ENCODE peak calls at places on chromosome 22, in six cellular contexts. One of them, this sample, is unnamed.

GRCh38 chr22:17501679-17502285 is 61.5 kb upstream of the SLC25A18 start:
- DNase-seq in A549: peak
- DNase-seq in K562: peak
- DNase-seq in HepG2: peak
- DNase-seq in SK-N-SH: peak
- DNase-seq in GM12878: peak
- DNase-seq in this sample: peak

GRCh38 chr22:39522567-39523300 is 2.4 kb downstream of the ATF4 start:
- DNase-seq in K562: no peak
- DNase-seq in A549: peak
- DNase-seq in HepG2: no peak
- DNase-seq in GM12878: no peak
- DNase-seq in SK-N-SH: peak
- DNase-seq in this sample: no peak

GRCh38 chr22:31329029-31329428 is 17.1 kb downstream of the PATZ1 start:
- DNase-seq in GM12878: no peak
- DNase-seq in A549: no peak
- DNase-seq in HepG2: no peak
- DNase-seq in SK-N-SH: no peak
- DNase-seq in K562: no peak
- DNase-seq in this sample: no peak

GRCh38 chr22:28799125-28799833 is 1.1 kb downstream of the XBP1 start:
- DNase-seq in GM12878: no peak
- DNase-seq in K562: peak
- DNase-seq in SK-N-SH: peak
- DNase-seq in A549: peak
- DNase-seq in HepG2: peak
- DNase-seq in this sample: peak

GRCh38 chr22:45097061-45097460 is 66.7 kb upstream of the NUP50 start:
- DNase-seq in HepG2: no peak
- DNase-seq in GM12878: no peak
- DNase-seq in K562: no peak
- DNase-seq in A549: no peak
- DNase-seq in SK-N-SH: no peak
- DNase-seq in this sample: no peak

GRCh38 chr22:28435271-28435825 is 244.3 kb downstream of the TTC28 start:
- DNase-seq in A549: no peak
- DNase-seq in GM12878: no peak
- DNase-seq in SK-N-SH: no peak
- DNase-seq in HepG2: no peak
- DNase-seq in K562: no peak
- DNase-seq in this sample: no peak

GRCh38 chr22:33116846-33117547 is 58.8 kb upstream of the SYN3 start:
- DNase-seq in SK-N-SH: no peak
- DNase-seq in K562: no peak
- DNase-seq in A549: no peak
- DNase-seq in GM12878: no peak
- DNase-seq in HepG2: no peak
- DNase-seq in this sample: no peak

GRCh38 chr22:30351226-30351625 is 5.5 kb downstream of the SF3A1 start:
- DNase-seq in HepG2: no peak
- DNase-seq in A549: no peak
- DNase-seq in K562: no peak
- DNase-seq in GM12878: no peak
- DNase-seq in SK-N-SH: no peak
- DNase-seq in this sample: no peak

GRCh38 chr22:43541462-43542407 is 129.9 kb downstream of the MPPED1 start:
- DNase-seq in A549: no peak
- DNase-seq in K562: no peak
- DNase-seq in GM12878: no peak
- DNase-seq in HepG2: no peak
- DNase-seq in SK-N-SH: no peak
- DNase-seq in this sample: no peak

GRCh38 chr22:17281026-17281809 is 62.0 kb upstream of the ADA2 start:
- DNase-seq in GM12878: no peak
- DNase-seq in HepG2: no peak
- DNase-seq in SK-N-SH: no peak
- DNase-seq in A549: no peak
- DNase-seq in K562: no peak
- DNase-seq in this sample: no peak

GRCh38 chr22:44381761-44382454 is 69.2 kb upstream of the SHISAL1 start:
- DNase-seq in SK-N-SH: no peak
- DNase-seq in K562: no peak
- DNase-seq in A549: no peak
- DNase-seq in HepG2: no peak
- DNase-seq in GM12878: no peak
- DNase-seq in this sample: no peak

GRCh38 chr22:45777852-45778172 is 106.2 kb downstream of the ATXN10 start:
- DNase-seq in A549: no peak
- DNase-seq in SK-N-SH: no peak
- DNase-seq in HepG2: no peak
- DNase-seq in K562: no peak
- DNase-seq in GM12878: no peak
- DNase-seq in this sample: no peak

GRCh38 chr22:34379825-34380224 is 459.5 kb upstream of the LARGE1 start:
- DNase-seq in GM12878: no peak
- DNase-seq in HepG2: no peak
- DNase-seq in K562: no peak
- DNase-seq in A549: no peak
- DNase-seq in SK-N-SH: no peak
- DNase-seq in this sample: no peak

GRCh38 chr22:30615543-30615954 is 8.6 kb downstream of the TCN2 start:
- DNase-seq in A549: no peak
- DNase-seq in GM12878: no peak
- DNase-seq in HepG2: no peak
- DNase-seq in SK-N-SH: no peak
- DNase-seq in K562: no peak
- DNase-seq in this sample: no peak

GRCh38 chr22:30925667-30926066 is 42.9 kb downstream of the MORC2 start:
- DNase-seq in A549: no peak
- DNase-seq in K562: no peak
- DNase-seq in GM12878: no peak
- DNase-seq in SK-N-SH: no peak
- DNase-seq in HepG2: no peak
- DNase-seq in this sample: no peak

GRCh38 chr22:19143967-19144400 is 467 bp downstream of the ESS2 start:
- DNase-seq in SK-N-SH: no peak
- DNase-seq in K562: peak
- DNase-seq in GM12878: no peak
- DNase-seq in HepG2: no peak
- DNase-seq in A549: no peak
- DNase-seq in this sample: no peak

GRCh38 chr22:39421691-39422090 is 22.1 kb downstream of the TAB1 start:
- DNase-seq in K562: no peak
- DNase-seq in SK-N-SH: no peak
- DNase-seq in GM12878: no peak
- DNase-seq in A549: no peak
- DNase-seq in HepG2: no peak
- DNase-seq in this sample: no peak

GRCh38 chr22:24728790-24729637 is 45.5 kb downstream of the PIWIL3 start:
- DNase-seq in K562: peak
- DNase-seq in SK-N-SH: peak
- DNase-seq in A549: no peak
- DNase-seq in HepG2: peak
- DNase-seq in GM12878: no peak
- DNase-seq in this sample: no peak

GRCh38 chr22:30116362-30117117 is 36.3 kb downstream of the HORMAD2 start:
- DNase-seq in GM12878: no peak
- DNase-seq in A549: no peak
- DNase-seq in K562: no peak
- DNase-seq in SK-N-SH: no peak
- DNase-seq in HepG2: peak
- DNase-seq in this sample: no peak

GRCh38 chr22:27991586-27992293 is 72.7 kb upstream of the PITPNB start:
- DNase-seq in SK-N-SH: no peak
- DNase-seq in A549: no peak
- DNase-seq in HepG2: no peak
- DNase-seq in GM12878: no peak
- DNase-seq in K562: no peak
- DNase-seq in this sample: no peak

GRCh38 chr22:31229402-31230140 is 17.5 kb downstream of the LIMK2 start:
- DNase-seq in K562: no peak
- DNase-seq in HepG2: no peak
- DNase-seq in A549: no peak
- DNase-seq in SK-N-SH: peak
- DNase-seq in GM12878: no peak
- DNase-seq in this sample: no peak

GRCh38 chr22:23072035-23072910 is 2.0 kb downstream of the GNAZ start:
- DNase-seq in K562: no peak
- DNase-seq in A549: no peak
- DNase-seq in HepG2: no peak
- DNase-seq in SK-N-SH: no peak
- DNase-seq in GM12878: no peak
- DNase-seq in this sample: no peak

GRCh38 chr22:23068832-23069385 is 1.4 kb upstream of the GNAZ start:
- DNase-seq in A549: no peak
- DNase-seq in K562: no peak
- DNase-seq in HepG2: no peak
- DNase-seq in GM12878: no peak
- DNase-seq in SK-N-SH: no peak
- DNase-seq in this sample: no peak

GRCh38 chr22:23069502-23070357 is 589 bp upstream of the GNAZ start:
- DNase-seq in GM12878: peak
- DNase-seq in K562: peak
- DNase-seq in A549: peak
- DNase-seq in HepG2: peak
- DNase-seq in SK-N-SH: peak
- DNase-seq in this sample: peak

GRCh38 chr22:23071163-23072034 is 1.1 kb downstream of the GNAZ start:
- DNase-seq in GM12878: no peak
- DNase-seq in K562: peak
- DNase-seq in HepG2: no peak
- DNase-seq in A549: no peak
- DNase-seq in SK-N-SH: peak
- DNase-seq in this sample: no peak

GRCh38 chr22:23070418-23071162 is at the start of gene GNAZ:
- DNase-seq in SK-N-SH: peak
- DNase-seq in GM12878: no peak
- DNase-seq in A549: peak
- DNase-seq in K562: no peak
- DNase-seq in HepG2: no peak
- DNase-seq in this sample: no peak
- TF ChIP-seq REST in SK-N-SH: no peak
- TF ChIP-seq REST in GM12878: no peak
- TF ChIP-seq REST in A549: no peak
- TF ChIP-seq REST in K562: no peak
- TF ChIP-seq REST in HepG2: no peak
- TF ChIP-seq REST in this sample: no peak

GRCh38 chr22:26593763-26594162 is 3.8 kb upstream of the TPST2 start:
- DNase-seq in HepG2: no peak
- DNase-seq in GM12878: no peak
- DNase-seq in SK-N-SH: no peak
- DNase-seq in A549: no peak
- DNase-seq in K562: no peak
- DNase-seq in this sample: no peak

GRCh38 chr22:26597480-26597879 is 7.5 kb upstream of the TPST2 start:
- DNase-seq in A549: no peak
- DNase-seq in K562: no peak
- DNase-seq in GM12878: no peak
- DNase-seq in HepG2: no peak
- DNase-seq in SK-N-SH: no peak
- DNase-seq in this sample: no peak

GRCh38 chr22:26599505-26599904 is 9.6 kb upstream of the TPST2 start:
- DNase-seq in K562: no peak
- DNase-seq in HepG2: no peak
- DNase-seq in A549: no peak
- DNase-seq in SK-N-SH: peak
- DNase-seq in GM12878: no peak
- DNase-seq in this sample: no peak

GRCh38 chr22:26592368-26593015 is 2.6 kb upstream of the TPST2 start:
- DNase-seq in GM12878: peak
- DNase-seq in HepG2: no peak
- DNase-seq in K562: no peak
- DNase-seq in SK-N-SH: no peak
- DNase-seq in A549: no peak
- DNase-seq in this sample: no peak

DNA sequence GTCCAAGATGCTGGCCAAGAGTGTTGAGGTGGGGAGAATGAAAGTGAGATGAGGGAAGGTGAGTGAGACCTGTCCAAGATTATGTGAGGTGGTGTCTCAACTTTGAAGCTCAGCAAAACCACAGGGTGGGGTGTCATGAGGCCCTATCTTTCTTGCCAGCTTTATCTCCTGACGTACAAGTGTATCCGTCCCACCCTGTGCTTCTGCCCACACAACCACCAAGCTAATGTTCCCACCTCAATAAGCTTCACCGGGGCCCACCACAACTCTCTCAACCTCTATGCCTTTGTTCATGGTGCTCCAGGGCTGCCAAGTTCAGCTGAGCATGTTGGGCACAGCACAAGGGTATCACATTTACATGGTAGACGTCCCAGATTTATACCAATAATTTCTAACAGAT is 7.1 kb upstream of the TPST2 start:
- DNase-seq in SK-N-SH: no peak
- DNase-seq in K562: peak
- DNase-seq in HepG2: no peak
- DNase-seq in GM12878: no peak
- DNase-seq in A549: no peak
- DNase-seq in this sample: no peak
- TF ChIP-seq REST in SK-N-SH: no peak
- TF ChIP-seq REST in K562: no peak
- TF ChIP-seq REST in HepG2: no peak
- TF ChIP-seq REST in GM12878: no peak
- TF ChIP-seq REST in A549: no peak
- TF ChIP-seq REST in this sample: no peak

GRCh38 chr22:48919851-48920589 is 907.7 kb downstream of the BRD1 start:
- DNase-seq in GM12878: no peak
- DNase-seq in SK-N-SH: no peak
- DNase-seq in HepG2: no peak
- DNase-seq in K562: no peak
- DNase-seq in A549: no peak
- DNase-seq in this sample: no peak
- TF ChIP-seq REST in GM12878: no peak
- TF ChIP-seq REST in SK-N-SH: no peak
- TF ChIP-seq REST in HepG2: no peak
- TF ChIP-seq REST in K562: no peak
- TF ChIP-seq REST in A549: no peak
- TF ChIP-seq REST in this sample: no peak

DNA sequence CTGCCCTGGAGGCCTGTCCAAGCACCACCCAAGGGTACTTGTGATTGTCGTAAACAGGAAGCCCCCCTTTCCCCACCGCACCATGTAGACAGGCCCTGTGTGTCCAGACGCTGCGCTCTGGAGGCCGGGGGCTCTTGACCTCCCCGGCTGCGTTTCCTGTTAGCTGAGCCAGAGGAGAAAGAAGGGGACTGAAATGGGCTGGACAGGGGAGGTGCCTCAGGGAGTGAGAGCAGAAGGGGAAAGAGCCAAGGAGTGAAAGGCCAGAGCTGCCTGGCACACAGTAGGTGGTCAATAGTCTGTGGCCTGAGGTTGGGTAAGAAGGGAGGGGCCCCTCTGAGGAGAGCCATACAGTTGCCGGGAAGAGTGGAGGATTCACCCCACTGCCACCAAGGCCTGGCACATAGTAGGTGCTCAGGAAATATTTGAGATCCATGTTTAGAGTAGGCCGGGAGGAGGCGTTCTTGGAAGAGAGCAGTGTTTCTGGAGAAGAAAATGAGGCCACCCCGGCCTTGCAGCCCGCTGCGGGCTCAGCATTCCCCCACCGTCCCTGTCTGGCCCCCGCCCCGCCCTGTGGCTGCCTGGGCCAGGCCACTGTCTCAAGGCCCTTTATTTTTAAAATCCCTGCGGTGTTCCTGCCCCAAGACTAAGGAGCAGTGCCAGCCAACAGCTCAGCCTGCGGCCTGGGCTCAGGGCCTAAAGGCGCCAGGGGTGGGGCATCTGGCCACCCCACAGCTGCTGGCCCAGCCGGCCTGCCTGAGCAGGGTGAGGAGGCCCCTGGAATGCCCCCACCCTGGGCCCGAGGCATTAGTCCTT is 13.6 kb upstream of the CDC42EP1 start:
- DNase-seq in GM12878: no peak
- DNase-seq in K562: no peak
- DNase-seq in HepG2: peak
- DNase-seq in A549: no peak
- DNase-seq in SK-N-SH: no peak
- DNase-seq in this sample: no peak
- TF ChIP-seq REST in GM12878: no peak
- TF ChIP-seq REST in K562: no peak
- TF ChIP-seq REST in HepG2: no peak
- TF ChIP-seq REST in A549: no peak
- TF ChIP-seq REST in SK-N-SH: no peak
- TF ChIP-seq REST in this sample: no peak

This sample was measured in HCT116.